ENCODE peak calls at places on chromosomes 12 and 14, in six cellular contexts. U, G, A, H, J and E are unnamed samples.

GRCh38 chr12:82740-83139 is 16.2 kb downstream of the IQSEC3 start:
- DNase-seq in U (no peak), G (no peak), A (no peak), H (no peak), J (no peak), E (no peak)

GRCh38 chr12:3225154-3225795 is 148.1 kb downstream of the TSPAN9 start:
- DNase-seq in U (no peak), G (no peak), A (no peak), H (no peak), J (no peak), E (peak)

GRCh38 chr12:127401005-127401404 is 866.0 kb upstream of the TMEM132C start:
- DNase-seq in U (no peak), G (no peak), A (no peak), H (no peak), J (no peak), E (no peak)

GRCh38 chr12:64452559-64453329 is 824 bp downstream of the TBK1 start:
- DNase-seq in U (no peak), G (no peak), A (peak), H (no peak), J (no peak), E (no peak)

GRCh38 chr12:108446766-108447165 is 68.3 kb upstream of the FICD start:
- DNase-seq in U (no peak), G (no peak), A (no peak), H (no peak), J (peak), E (no peak)

GRCh38 chr14:30227871-30228270 is 300.2 kb upstream of the PRKD1 start:
- DNase-seq in U (no peak), G (no peak), A (no peak), H (no peak), J (no peak), E (peak)

GRCh38 chr14:30999038-30999773 is 26.2 kb upstream of the AP4S1 start:
- DNase-seq in U (no peak), G (no peak), A (no peak), H (no peak), J (no peak), E (no peak)

GRCh38 chr12:131867891-131868675 is 26.3 kb upstream of the ULK1 start:
- DNase-seq in U (no peak), G (no peak), A (no peak), H (no peak), J (no peak), E (no peak)

GRCh38 chr14:98700748-98701147 is 571.2 kb downstream of the BCL11B start:
- DNase-seq in U (no peak), G (no peak), A (no peak), H (no peak), J (no peak), E (no peak)

GRCh38 chr14:101518611-101519048 is 42.7 kb upstream of the DIO3 start:
- DNase-seq in U (no peak), G (no peak), A (no peak), H (no peak), J (no peak), E (no peak)